ENCODE peak calls at places on chromosomes 1 and 21, in six cellular contexts. W is CD8-positive, alpha-beta T cell; X is heart right ventricle; K is adrenal gland; L is pancreas; H is stomach. T is an unnamed sample.

GRCh38 chr1:78843111-78843908 is 163.2 kb downstream of the ADGRL4 start:
- DNase-seq in H (no peak), L (no peak), X (no peak), K (no peak), W (no peak), T (no peak)

GRCh38 chr1:228101994-228102790 is 933 bp downstream of the C1orf35 start:
- DNase-seq in K (peak; percentile 46), L (peak; percentile 89), X (no peak), W (peak; percentile 70), H (peak; percentile 53), T (no peak)

GRCh38 chr1:44941424-44942324 is 44.7 kb downstream of the EIF2B3 start:
- DNase-seq in X (no peak), H (no peak), W (no peak), K (no peak), L (no peak), T (no peak)

GRCh38 chr1:221511797-221512196 is 230.1 kb downstream of the DUSP10 start:
- DNase-seq in W (no peak), X (no peak), K (no peak), L (no peak), H (no peak), T (no peak)

GRCh38 chr1:1573843-1574720 is 581 bp downstream of the SSU72 start:
- DNase-seq in H (no peak), L (no peak), X (peak; percentile 58), K (peak; percentile 67), W (no peak), T (peak; percentile 59)

GRCh38 chr1:12600880-12601633 is 17.0 kb downstream of the DHRS3 start:
- DNase-seq in L (peak; percentile 78), K (no peak), H (peak; percentile 68), W (peak; percentile 77), X (no peak), T (peak; percentile 39)

GRCh38 chr1:233520510-233521191 is 93.3 kb upstream of the KCNK1 start:
- DNase-seq in H (peak; percentile 67), L (no peak), K (no peak), X (no peak), W (no peak), T (no peak)

GRCh38 chr1:234617986-234618725 is 8.2 kb upstream of the IRF2BP2 start:
- DNase-seq in L (no peak), X (no peak), K (no peak), W (no peak), H (no peak), T (no peak)

GRCh38 chr1:36137226-36137625 is 12.1 kb downstream of the TRAPPC3 start:
- DNase-seq in L (no peak), X (no peak), K (no peak), H (no peak), W (no peak), T (no peak)
- H3K4me1 ChIP-seq in L (peaks cover 3% of the 10 kb centered on the region), X (peaks cover 73% of the 10 kb centered on the region), K (peaks cover 72% of the 10 kb centered on the region), H (peaks cover 19% of the 10 kb centered on the region), W (peaks cover 3% of the 10 kb centered on the region), T (peaks cover 34% of the 10 kb centered on the region)

GRCh38 chr21:46287541-46287940 is 1.4 kb downstream of the YBEY start:
- DNase-seq in X (no peak), K (no peak), H (no peak), L (no peak), W (no peak), T (no peak)
- H3K4me1 ChIP-seq in X (peaks cover 40% of the 10 kb centered on the region), K (peaks cover 37% of the 10 kb centered on the region), H (peaks cover 43% of the 10 kb centered on the region), L (peaks cover 7% of the 10 kb centered on the region), W (peaks cover 26% of the 10 kb centered on the region), T (peaks cover 11% of the 10 kb centered on the region)

DNA sequence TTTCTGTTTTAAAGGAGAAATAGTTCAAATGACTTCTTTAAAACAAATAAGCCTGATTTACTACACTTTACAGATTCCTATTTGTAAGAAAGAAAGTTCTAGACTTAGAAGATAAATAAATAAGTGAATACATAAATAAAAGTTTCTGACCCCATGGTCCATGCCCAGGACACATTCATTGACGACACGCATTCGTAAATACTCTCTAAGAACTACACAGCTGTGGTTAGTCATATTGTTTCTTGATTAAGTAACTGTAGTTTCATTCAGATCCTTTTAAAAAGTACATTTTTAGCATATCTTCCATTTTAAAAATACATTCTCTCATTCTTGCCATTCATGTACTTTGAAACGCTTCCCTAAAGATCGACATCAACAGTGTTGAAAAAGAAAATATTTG is 497.4 kb downstream of the SETD4 start:
- DNase-seq in K (no peak), W (no peak), X (no peak), H (no peak), L (no peak), T (no peak)
- H3K4me1 ChIP-seq in K (peaks cover 29% of the 10 kb centered on the region), W (no peaks in the 10 kb centered on the region), X (peaks cover 21% of the 10 kb centered on the region), H (peaks cover 4% of the 10 kb centered on the region), L (peaks cover 7% of the 10 kb centered on the region), T (no peaks in the 10 kb centered on the region)

GRCh38 chr21:41489329-41489728 is 18.6 kb downstream of the TMPRSS2 start:
- DNase-seq in X (no peak), H (no peak), W (no peak), K (no peak), L (no peak), T (no peak)
- H3K4me1 ChIP-seq in X (peaks cover 4% of the 10 kb centered on the region), H (peaks cover 44% of the 10 kb centered on the region), W (no peaks in the 10 kb centered on the region), K (no peaks in the 10 kb centered on the region), L (peaks cover 22% of the 10 kb centered on the region), T (no peaks in the 10 kb centered on the region)